ENCODE peak calls at places on chromosomes 7 and 10, in seven cellular contexts. R is cardiac muscle cell, M is psoas muscle, D is mesenchymal stem cell, Q is fibroblast of lung, T is ascending aorta, W is thoracic aorta. K is an unnamed sample.

GRCh38 chr7:107388604-107389003 is 81.3 kb upstream of the GPR22 start:
- DNase-seq in R (no peak), M (no peak), D (no peak), Q (no peak), T (no peak), W (no peak), K (no peak)

GRCh38 chr10:80266513-80266863 is 23.0 kb downstream of the MAT1A start:
- DNase-seq in R (no peak), M (no peak), D (no peak), Q (no peak), T (no peak), W (no peak), K (no peak)

GRCh38 chr10:78383378-78383777 is 349.7 kb downstream of the RPS24 start:
- DNase-seq in R (no peak), M (no peak), D (no peak), Q (no peak), T (no peak), W (no peak), K (no peak)

GRCh38 chr10:4647138-4647785 is 178.7 kb upstream of the AKR1E2 start:
- DNase-seq in R (no peak), M (no peak), D (peak), Q (peak), T (no peak), W (no peak), K (no peak)

GRCh38 chr7:25891591-25891990 is 260.4 kb upstream of the NFE2L3 start:
- DNase-seq in R (no peak), M (no peak), D (no peak), Q (no peak), T (no peak), W (no peak), K (no peak)

GRCh38 chr10:70191161-70191770 is 21.0 kb upstream of the SAR1A start:
- DNase-seq in R (no peak), M (no peak), D (no peak), Q (peak), T (no peak), W (no peak), K (no peak)

GRCh38 chr7:156129589-156129988 is 317.3 kb upstream of the SHH start:
- DNase-seq in R (no peak), M (no peak), D (no peak), Q (no peak), T (no peak), W (no peak), K (no peak)

GRCh38 chr10:99346247-99346646 is 17.1 kb downstream of the CNNM1 start:
- DNase-seq in R (no peak), M (no peak), D (peak), Q (peak), T (no peak), W (no peak), K (no peak)

GRCh38 chr10:119222531-119222930 is 15.2 kb downstream of the GRK5 start:
- DNase-seq in R (no peak), M (no peak), D (no peak), Q (no peak), T (no peak), W (no peak), K (no peak)

GRCh38 chr7:52682993-52683392 is 352.4 kb upstream of the POM121L12 start:
- DNase-seq in R (no peak), M (no peak), D (no peak), Q (no peak), T (no peak), W (no peak), K (no peak)

GRCh38 chr10:123011987-123012386 is 3.2 kb downstream of the ACADSB start:
- DNase-seq in R (no peak), M (no peak), D (no peak), Q (no peak), T (no peak), W (no peak), K (peak)

GRCh38 chr10:78774999-78775711 is 293.6 kb upstream of the ZMIZ1 start:
- DNase-seq in R (peak), M (no peak), D (peak), Q (peak), T (peak), W (no peak), K (no peak)

GRCh38 chr10:108801220-108801619 is 1122.1 kb downstream of the XPNPEP1 start:
- DNase-seq in R (no peak), M (no peak), D (no peak), Q (no peak), T (no peak), W (no peak), K (no peak)

GRCh38 chr10:75512534-75512933 is 81.1 kb downstream of the LRMDA start:
- DNase-seq in R (no peak), M (no peak), D (peak), Q (peak), T (no peak), W (no peak), K (peak)

DNA sequence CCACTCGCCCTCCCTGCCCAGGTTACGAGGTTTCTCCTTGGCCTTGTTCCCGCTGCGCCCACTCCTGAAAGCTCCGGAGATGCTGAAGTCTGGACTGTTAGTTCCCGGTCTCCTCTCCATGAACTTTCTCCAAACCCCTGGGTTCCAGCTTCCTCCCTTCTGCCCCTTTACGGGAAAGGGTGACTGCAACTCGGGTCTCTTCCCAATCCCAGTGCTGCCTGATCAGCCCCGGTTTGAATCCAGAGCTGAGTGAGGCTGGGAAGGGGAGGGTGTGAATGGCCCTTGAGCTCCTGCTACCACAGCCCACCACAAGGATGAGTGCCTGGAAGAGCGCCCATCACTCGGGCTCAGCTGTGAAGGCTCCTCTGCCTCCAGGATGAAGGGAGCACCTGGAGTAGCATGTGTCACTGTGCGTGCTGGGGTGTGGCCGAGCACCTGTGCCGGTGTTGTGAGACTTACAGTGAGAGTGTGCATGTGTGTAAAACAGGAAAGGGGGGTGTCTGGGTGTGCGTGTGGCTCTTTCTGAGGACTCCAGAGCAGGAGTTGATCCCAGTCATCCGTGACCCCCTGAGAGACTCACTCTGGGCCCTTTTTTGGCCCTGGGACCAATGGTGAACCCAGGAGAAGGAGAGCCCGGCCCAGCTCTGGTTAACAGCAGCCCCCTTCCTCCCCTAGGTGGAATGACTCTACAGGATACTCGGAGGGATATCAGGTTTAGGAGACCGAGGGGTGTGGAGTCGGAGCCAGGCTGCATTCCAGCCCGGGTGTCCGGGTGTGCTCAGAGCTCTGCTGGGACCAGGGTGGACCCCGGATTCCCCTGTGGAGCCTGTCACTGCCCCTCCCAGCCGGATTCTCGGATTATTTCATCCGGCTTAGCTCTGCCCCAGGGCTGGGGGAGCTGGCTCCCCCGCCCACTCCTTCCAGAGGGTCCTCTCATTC is 1.1 kb upstream of the ZNF467 start:
- DNase-seq in R (peak), M (no peak), D (no peak), Q (no peak), T (no peak), W (no peak), K (no peak)
- H3K4me3 ChIP-seq in R (peak), M (peak), D (no peak), Q (no peak), T (peak), W (peak), K (no peak)

GRCh38 chr7:101687081-101687480 is 58.0 kb upstream of the MYL10 start:
- DNase-seq in R (no peak), M (no peak), D (no peak), Q (no peak), T (no peak), W (no peak), K (no peak)
- H3K4me3 ChIP-seq in R (no peak), M (no peak), D (no peak), Q (no peak), T (no peak), W (no peak), K (no peak)

GRCh38 chr7:76353744-76354143 is 5.0 kb downstream of the YWHAG start:
- DNase-seq in R (no peak), M (no peak), D (no peak), Q (no peak), T (no peak), W (no peak), K (no peak)
- H3K4me3 ChIP-seq in R (no peak), M (peak), D (no peak), Q (no peak), T (no peak), W (no peak), K (no peak)

GRCh38 chr10:35605191-35605590 is at the start of gene GJD4:
- DNase-seq in R (peak), M (no peak), D (no peak), Q (no peak), T (no peak), W (no peak), K (no peak)

GRCh38 chr10:35611750-35612149 is 6.6 kb downstream of the GJD4 start:
- DNase-seq in R (no peak), M (no peak), D (no peak), Q (no peak), T (no peak), W (no peak), K (no peak)

GRCh38 chr10:35607475-35608316 is 2.6 kb downstream of the GJD4 start:
- DNase-seq in R (no peak), M (peak), D (no peak), Q (peak), T (no peak), W (no peak), K (no peak)

GRCh38 chr10:35606423-35606822 is 1.3 kb downstream of the GJD4 start:
- DNase-seq in R (no peak), M (no peak), D (no peak), Q (peak), T (no peak), W (no peak), K (no peak)

DNA sequence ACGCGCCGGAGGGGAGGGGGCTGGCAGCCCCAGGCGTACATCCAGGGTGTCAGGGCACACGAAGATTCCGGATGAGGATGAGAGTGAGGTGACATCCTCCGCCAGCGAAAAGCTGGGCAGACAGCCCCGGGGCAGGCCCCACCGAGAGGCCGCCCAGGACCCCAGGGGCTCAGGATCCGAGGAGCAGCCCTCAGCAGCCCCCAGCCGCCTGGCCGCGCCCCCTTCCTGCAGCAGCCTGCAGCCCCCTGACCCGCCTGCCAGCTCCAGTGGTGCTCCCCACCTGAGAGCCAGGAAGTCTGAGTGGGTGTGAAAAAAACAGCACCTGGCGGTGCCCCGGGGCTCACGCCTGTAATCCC is 3.2 kb downstream of the GJD4 start:
- DNase-seq in R (no peak), M (no peak), D (no peak), Q (no peak), T (no peak), W (no peak), K (no peak)
- H3K4me3 ChIP-seq in R (no peak), M (peak), D (no peak), Q (peak), T (peak), W (peak), K (no peak)

GRCh38 chr10:26861326-26861998 is 704 bp upstream of the ABI1 start:
- DNase-seq in R (no peak), M (no peak), D (no peak), Q (no peak), T (no peak), W (no peak), K (no peak)
- H3K4me3 ChIP-seq in R (no peak), M (peak), D (no peak), Q (peak), T (peak), W (peak), K (peak)

DNA sequence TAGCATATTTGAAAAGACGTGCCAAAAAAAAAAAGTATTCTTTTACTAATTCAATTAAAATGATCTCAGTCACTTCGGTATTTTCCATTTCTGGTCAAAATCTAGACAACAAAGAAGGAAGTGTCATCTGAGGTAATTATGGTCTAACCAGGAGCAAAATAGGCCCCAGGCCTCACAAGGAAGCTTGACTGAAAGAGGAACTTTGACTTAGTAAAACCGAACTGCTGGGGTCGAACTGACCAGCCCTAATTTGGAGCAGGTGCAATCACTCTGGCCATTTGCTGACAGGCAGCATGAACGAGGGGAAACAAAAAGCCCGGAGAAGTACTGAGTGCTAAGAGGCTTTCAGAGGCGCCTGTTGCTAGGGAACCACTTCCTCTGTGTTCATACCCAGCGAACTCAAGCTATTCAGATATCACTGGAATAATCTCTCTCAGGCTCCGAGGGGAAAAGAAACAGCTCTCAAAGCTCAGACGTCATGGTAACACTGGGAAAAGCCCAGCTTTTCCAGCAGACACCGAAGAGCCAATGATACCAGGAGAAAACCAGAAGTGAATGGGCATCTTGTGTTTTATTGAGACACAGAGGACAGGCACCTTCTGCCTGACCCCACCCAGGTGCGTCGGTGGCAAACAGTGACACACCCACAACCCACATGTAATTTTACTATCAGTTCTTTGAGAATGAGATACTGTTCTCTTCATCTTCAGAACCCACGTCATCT is 126.5 kb downstream of the FAM107B start:
- DNase-seq in R (peak), M (peak), D (peak), Q (peak), T (peak), W (peak), K (no peak)
- H3K4me3 ChIP-seq in R (no peak), M (no peak), D (no peak), Q (no peak), T (no peak), W (peak), K (no peak)

DNA sequence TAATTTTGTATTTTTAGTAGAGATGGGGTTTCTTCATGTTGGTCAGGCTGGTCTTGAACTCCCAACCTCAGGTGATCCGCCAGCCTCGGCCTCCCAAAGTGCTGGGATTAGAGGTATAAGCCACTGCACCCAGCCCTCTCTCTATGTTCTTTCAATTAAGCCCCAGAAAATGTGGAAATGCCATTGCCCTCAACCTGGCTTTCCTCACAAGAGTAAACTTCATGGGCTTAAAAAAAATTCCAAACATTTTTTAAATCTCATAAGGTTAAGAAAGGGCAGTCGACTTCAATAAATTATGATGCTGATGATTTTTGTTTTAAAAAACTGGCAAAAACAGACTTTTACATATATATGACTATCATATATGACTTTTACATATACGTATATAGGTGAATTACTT is 107.6 kb downstream of the TES start:
- DNase-seq in R (no peak), M (no peak), D (no peak), Q (peak), T (no peak), W (no peak), K (no peak)
- H3K4me3 ChIP-seq in R (no peak), M (no peak), D (no peak), Q (no peak), T (no peak), W (no peak), K (no peak)

K was measured in LNCaP clone FGC.